ENCODE peak calls at places on chromosomes 3 and 15, in eight cellular contexts. M is mesothelial cell of epicardium; N is foreskin fibroblast; W is RWPE1; G is CD4-positive, alpha-beta T cell; L is astrocyte of the cerebellum; E is stomach; Y is PC-3. O is an unnamed sample.
A peak's percentile ranks its signal among the peaks of the same experiment; 100 is the strongest.

GRCh38 chr3:32960404-32961160 is 9.1 kb downstream of the CCR4 start:
- DNase-seq in Y (no peak), L (no peak), N (no peak), E (no peak), M (no peak), W (no peak), G (no peak), O (no peak)

GRCh38 chr15:62783303-62783957 is 259.1 kb upstream of the TPM1 start:
- DNase-seq in M (no peak), G (no peak), E (no peak), W (no peak), L (no peak), Y (peak; percentile 50), N (peak; percentile 89), O (no peak)

GRCh38 chr3:172666873-172667694 is 43.8 kb downstream of the NCEH1 start:
- DNase-seq in W (peak; percentile 73), Y (peak; percentile 95), M (peak; percentile 82), G (peak; percentile 70), L (peak; percentile 86), E (peak; percentile 82), N (peak; percentile 88), O (peak; percentile 56)

GRCh38 chr3:115857518-115858136 is 234.3 kb downstream of the GAP43 start:
- DNase-seq in E (no peak), Y (no peak), W (no peak), G (no peak), N (no peak), L (no peak), M (no peak), O (no peak)

GRCh38 chr15:101275018-101275417 is 2.3 kb downstream of the SELENOS start:
- DNase-seq in N (no peak), M (no peak), Y (no peak), G (no peak), L (no peak), W (no peak), E (no peak), O (peak; percentile 61)

GRCh38 chr3:72745146-72745976 is 102.9 kb downstream of the SHQ1 start:
- DNase-seq in W (no peak), L (no peak), M (no peak), Y (peak; percentile 72), E (peak; percentile 50), N (no peak), G (no peak), O (no peak)

GRCh38 chr3:188854395-188855149 is 317.2 kb upstream of the TPRG1 start:
- DNase-seq in G (no peak), N (peak; percentile 81), L (no peak), M (no peak), Y (no peak), E (no peak), W (peak; percentile 58), O (no peak)

GRCh38 chr15:61819386-61819785 is 240.9 kb downstream of the VPS13C start:
- DNase-seq in M (no peak), E (no peak), L (no peak), N (no peak), W (no peak), Y (no peak), G (no peak), O (no peak)

GRCh38 chr3:179898024-179898423 is 138.7 kb downstream of the PEX5L start:
- DNase-seq in M (no peak), E (no peak), N (no peak), L (no peak), W (peak; percentile 63), Y (peak; percentile 67), G (no peak), O (peak; percentile 42)

GRCh38 chr3:52779411-52780297 is 2.3 kb downstream of the ITIH1 start:
- DNase-seq in N (no peak), W (no peak), E (peak; percentile 18), Y (no peak), L (no peak), M (no peak), G (no peak), O (peak; percentile 79)

GRCh38 chr15:62591842-62592838 is 427.1 kb upstream of the C2CD4B start:
- DNase-seq in Y (peak; percentile 53), M (no peak), L (no peak), E (no peak), N (peak; percentile 38), G (no peak), W (no peak), O (no peak)

GRCh38 chr3:182909318-182910040 is 70.9 kb downstream of the DCUN1D1 start:
- DNase-seq in M (no peak), Y (peak; percentile 38), L (peak; percentile 6), N (peak; percentile 31), W (no peak), G (no peak), E (no peak), O (peak; percentile 22)

GRCh38 chr3:54641226-54642014 is 286.4 kb downstream of the LRTM1 start:
- DNase-seq in Y (no peak), W (no peak), G (no peak), M (no peak), E (no peak), L (no peak), N (no peak), O (no peak)

GRCh38 chr15:66390670-66391069 is 4.0 kb downstream of the MAP2K1 start:
- DNase-seq in L (no peak), G (no peak), E (no peak), Y (peak; percentile 60), W (peak; percentile 41), M (no peak), N (no peak), O (peak; percentile 19)

GRCh38 chr3:9951962-9952805 is at the start of gene PRRT3:
- DNase-seq in Y (peak; percentile 58), W (peak; percentile 39), M (peak; percentile 55), G (peak; percentile 44), N (peak; percentile 78), L (no peak), E (peak; percentile 45), O (peak; percentile 86)

GRCh38 chr3:138915503-138916498 is 31.1 kb downstream of the FOXL2 start:
- DNase-seq in L (peak; percentile 85), M (peak; percentile 97), E (peak; percentile 94), N (peak; percentile 97), G (peak; percentile 74), Y (peak; percentile 87), W (peak; percentile 91), O (peak; percentile 93)

GRCh38 chr3:15903776-15904720 is 106.3 kb upstream of the ANKRD28 start:
- DNase-seq in M (no peak), W (no peak), E (peak; percentile 60), G (no peak), Y (peak; percentile 3), L (no peak), N (peak; percentile 25), O (no peak)

GRCh38 chr15:92653836-92654524 is 1.6 kb downstream of the FAM174B start:
- DNase-seq in Y (peak; percentile 69), G (no peak), M (no peak), W (no peak), N (no peak), E (peak; percentile 80), L (no peak), O (peak; percentile 63)

GRCh38 chr3:140019946-140020345 is 85.0 kb downstream of the CLSTN2 start:
- DNase-seq in G (no peak), L (no peak), Y (no peak), N (no peak), M (no peak), W (no peak), E (no peak), O (no peak)

GRCh38 chr15:35141743-35142356 is 56.8 kb upstream of the NANOGP8 start:
- DNase-seq in L (peak; percentile 19), G (no peak), Y (peak; percentile 72), E (no peak), W (peak; percentile 51), M (no peak), N (peak; percentile 83), O (no peak)

GRCh38 chr15:78146437-78147154 is 2.6 kb upstream of the IDH3A start:
- DNase-seq in Y (no peak), G (no peak), L (no peak), W (no peak), E (peak; percentile 5), N (peak; percentile 19), M (no peak), O (no peak)

GRCh38 chr3:183587337-183587736 is 31.8 kb upstream of the KLHL6 start:
- DNase-seq in E (no peak), L (no peak), Y (no peak), N (no peak), W (no peak), M (no peak), G (no peak), O (no peak)

GRCh38 chr3:159928692-159929091 is 59.9 kb upstream of the IL12A start:
- DNase-seq in Y (peak; percentile 97), E (no peak), L (peak; percentile 83), G (no peak), W (peak; percentile 92), N (peak; percentile 98), M (no peak), O (no peak)

GRCh38 chr3:49914906-49915305 is 11.2 kb upstream of the MST1R start:
- DNase-seq in G (no peak), E (no peak), Y (no peak), M (no peak), L (no peak), W (no peak), N (no peak), O (no peak)

GRCh38 chr15:90336705-90337141 is 15.4 kb upstream of the ZNF774 start:
- DNase-seq in M (no peak), L (peak; percentile 20), W (peak; percentile 73), N (peak; percentile 85), Y (peak; percentile 98), G (no peak), E (no peak), O (peak; percentile 42)

GRCh38 chr15:87033056-87033455 is 953.4 kb downstream of the AGBL1 start:
- DNase-seq in Y (peak; percentile 46), W (no peak), E (no peak), G (no peak), N (no peak), L (no peak), M (no peak), O (no peak)
- TF ChIP-seq CTCF in Y (peak; percentile 43), W (no peak), E (no peak), G (no peak), N (peak; percentile 13), L (no peak), M (no peak), O (no peak)

GRCh38 chr3:42425736-42426407 is 15.5 kb upstream of the LYZL4 start:
- DNase-seq in M (no peak), L (no peak), E (no peak), Y (no peak), N (no peak), W (no peak), G (no peak), O (no peak)
- TF ChIP-seq CTCF in M (no peak), L (no peak), E (no peak), Y (no peak), N (no peak), W (no peak), G (no peak), O (no peak)

GRCh38 chr3:13263770-13264467 is 156.2 kb downstream of the NUP210 start:
- DNase-seq in M (no peak), L (no peak), N (no peak), Y (no peak), E (no peak), W (no peak), G (no peak), O (no peak)
- TF ChIP-seq CTCF in M (no peak), L (no peak), N (no peak), Y (no peak), E (no peak), W (no peak), G (no peak), O (no peak)

DNA sequence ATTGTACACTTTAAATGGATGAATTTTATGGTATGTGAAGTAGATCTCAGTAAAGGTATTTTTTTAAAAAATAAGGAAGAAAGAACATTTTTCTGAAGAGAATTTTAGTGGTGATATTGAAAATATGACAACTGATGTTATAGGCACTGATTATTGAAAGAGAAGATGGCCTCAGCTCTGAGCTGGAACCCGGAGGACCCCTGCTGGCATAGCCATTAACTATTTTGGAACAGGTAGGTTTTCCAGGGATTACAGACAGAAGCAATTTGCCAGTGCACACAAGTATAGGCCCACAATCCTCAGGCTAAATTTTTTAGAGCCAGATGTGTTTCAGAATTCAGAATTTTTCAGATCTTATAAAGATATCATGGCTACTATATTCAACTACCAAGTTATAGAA is 315.9 kb upstream of the GPR149 start:
- DNase-seq in G (no peak), N (no peak), E (no peak), M (no peak), L (no peak), W (no peak), Y (peak; percentile 25), O (no peak)
- TF ChIP-seq CTCF in G (no peak), N (no peak), E (no peak), M (no peak), L (no peak), W (no peak), Y (peak; percentile 60), O (no peak)